ENCODE peak calls at places on chromosomes 6 and 20, in nine cellular contexts. C is NCI-H510A treated with DMSO at 0.1 percent for 48 hours; G is activated T-cell treated with anti-CD3 and anti-CD28 coated beads, Interleukin-2, amount 50 U/mL, for 24 hours; T is pancreas; Z is WTC11; U is myocyte; B is NCI-H1417; S is CD8-positive, alpha-beta memory T cell; W is NCI-H2081 treated with DMSO at 0.1 percent for 48 hours. Q is an unnamed sample.

GRCh38 chr20:7147220-7147601 is 379.7 kb downstream of the BMP2 start:
- DNase-seq in C (no peak), G (no peak), T (no peak), Z (no peak), U (no peak), B (peak; percentile 59), S (no peak), W (no peak), Q (no peak)

GRCh38 chr6:167668019-167668753 is 158.5 kb upstream of the AFDN start:
- DNase-seq in C (peak; percentile 19), G (no peak), T (no peak), Z (no peak), U (no peak), B (no peak), S (no peak), W (no peak), Q (no peak)

GRCh38 chr6:8017276-8017701 is 46.9 kb downstream of the BLOC1S5 start:
- DNase-seq in C (no peak), G (no peak), T (no peak), Z (no peak), U (no peak), B (no peak), S (no peak), W (no peak), Q (no peak)

GRCh38 chr6:15366003-15366535 is 120.2 kb downstream of the JARID2 start:
- DNase-seq in C (peak; percentile 49), G (no peak), T (no peak), Z (no peak), U (no peak), B (peak; percentile 58), S (no peak), W (no peak), Q (peak; percentile 19)

GRCh38 chr6:38935051-38935450 is 113.5 kb upstream of the GLP1R start:
- DNase-seq in C (no peak), G (no peak), T (no peak), Z (no peak), U (peak; percentile 12), B (peak; percentile 5), S (no peak), W (no peak), Q (no peak)

GRCh38 chr6:128487746-128488145 is 32.7 kb downstream of the PTPRK start:
- DNase-seq in C (no peak), G (no peak), T (no peak), Z (no peak), U (peak; percentile 26), B (no peak), S (no peak), W (no peak), Q (no peak)

GRCh38 chr6:4125500-4125899 is 9.9 kb downstream of the ECI2 start:
- DNase-seq in C (no peak), G (no peak), T (no peak), Z (no peak), U (no peak), B (no peak), S (no peak), W (no peak), Q (no peak)

GRCh38 chr6:26056583-26057350 is 30.5 kb upstream of the HFE start:
- DNase-seq in C (peak; percentile 53), G (peak; percentile 64), T (no peak), Z (no peak), U (peak; percentile 54), B (peak; percentile 79), S (no peak), W (no peak), Q (peak; percentile 11)

GRCh38 chr6:12718025-12718424 is 1.5 kb downstream of the PHACTR1 start:
- DNase-seq in C (no peak), G (no peak), T (no peak), Z (no peak), U (peak; percentile 13), B (peak; percentile 29), S (no peak), W (no peak), Q (no peak)

GRCh38 chr6:1598886-1599285 is 10.8 kb upstream of the FOXC1 start:
- DNase-seq in C (no peak), G (no peak), T (no peak), Z (no peak), U (no peak), B (no peak), S (no peak), W (no peak), Q (no peak)

GRCh38 chr6:72619883-72620696 is 1.8 kb upstream of the KCNQ5 start:
- DNase-seq in C (peak; percentile 24), G (peak; percentile 84), T (peak; percentile 55), Z (peak; percentile 36), U (peak; percentile 69), B (peak; percentile 54), S (peak; percentile 70), W (no peak), Q (peak; percentile 43)

GRCh38 chr20:35595901-35596300 is 19.7 kb upstream of the SPAG4 start:
- DNase-seq in C (no peak), G (no peak), T (no peak), Z (no peak), U (no peak), B (no peak), S (no peak), W (no peak), Q (no peak)

GRCh38 chr20:45874576-45874975 is 6.5 kb upstream of the ZSWIM1 start:
- DNase-seq in C (no peak), G (no peak), T (no peak), Z (no peak), U (no peak), B (no peak), S (no peak), W (no peak), Q (no peak)

GRCh38 chr6:56335733-56336132 is 88.4 kb upstream of the COL21A1 start:
- DNase-seq in C (no peak), G (no peak), T (no peak), Z (no peak), U (peak; percentile 34), B (no peak), S (no peak), W (no peak), Q (no peak)

GRCh38 chr6:20223119-20223518 is 10.8 kb upstream of the MBOAT1 start:
- DNase-seq in C (no peak), G (no peak), T (no peak), Z (no peak), U (no peak), B (no peak), S (no peak), W (no peak), Q (no peak)

GRCh38 chr6:12576389-12576788 is 140.2 kb upstream of the PHACTR1 start:
- DNase-seq in C (no peak), G (no peak), T (no peak), Z (no peak), U (peak; percentile 21), B (no peak), S (no peak), W (no peak), Q (no peak)

GRCh38 chr20:35636095-35636494 is 20.5 kb downstream of the SPAG4 start:
- DNase-seq in C (no peak), G (no peak), T (no peak), Z (no peak), U (no peak), B (no peak), S (no peak), W (no peak), Q (no peak)

GRCh38 chr20:44601801-44602204 is 19.4 kb downstream of the PKIG start:
- DNase-seq in C (no peak), G (no peak), T (no peak), Z (no peak), U (peak; percentile 42), B (no peak), S (no peak), W (no peak), Q (no peak)

GRCh38 chr6:168060521-168060931 is 18.5 kb downstream of the FRMD1 start:
- DNase-seq in C (peak; percentile 36), G (no peak), T (peak; percentile 89), Z (peak; percentile 65), U (peak; percentile 36), B (peak; percentile 61), S (no peak), W (peak; percentile 0), Q (peak; percentile 75)

GRCh38 chr6:43806041-43806757 is 36.2 kb downstream of the VEGFA start:
- DNase-seq in C (no peak), G (no peak), T (no peak), Z (no peak), U (no peak), B (peak; percentile 37), S (no peak), W (no peak), Q (no peak)

GRCh38 chr6:8066108-8066507 is 1.9 kb upstream of the BLOC1S5 start:
- DNase-seq in C (no peak), G (no peak), T (no peak), Z (no peak), U (no peak), B (no peak), S (no peak), W (no peak), Q (no peak)

GRCh38 chr6:117270121-117270959 is 5.0 kb downstream of the VGLL2 start:
- DNase-seq in C (no peak), G (no peak), T (peak; percentile 70), Z (peak; percentile 61), U (no peak), B (peak; percentile 49), S (no peak), W (no peak), Q (no peak)